ENCODE peak calls at places on chromosome 19, in ten cellular contexts. H is endothelial cell; U is astrocyte of the spinal cord; R is ELR; F is renal cortical epithelial cell; O is stimulated activated CD4-positive, alpha-beta T cell treated with anti-CD3 and anti-CD28 coated beads, TNF-alpha, amount 100 ng/mL, for 4 hours; D is NCI-H2081; E is activated naive CD8-positive, alpha-beta T cell treated with anti-CD3 and anti-CD28 coated beads for 36 hours; N is HuH-7.5; W is T1000. M is an unnamed sample.

GRCh38 chr19:49149652-49150105 is 5.5 kb downstream of the HRC start:
- DNase-seq in H (peak; percentile 73), U (peak; percentile 88), R (peak; percentile 87), F (peak; percentile 45), O (no peak), D (peak; percentile 84), E (no peak), N (no peak), W (peak; percentile 54), M (peak; percentile 66)

GRCh38 chr19:29928831-29929230 is 13.2 kb upstream of the URI1 start:
- DNase-seq in H (no peak), U (no peak), R (no peak), F (no peak), O (no peak), D (no peak), E (no peak), N (no peak), W (no peak), M (no peak)

GRCh38 chr19:33797821-33798633 is 1.4 kb downstream of the KCTD15 start:
- DNase-seq in H (peak; percentile 65), U (peak; percentile 57), R (peak; percentile 13), F (peak; percentile 14), O (no peak), D (no peak), E (peak; percentile 18), N (peak; percentile 59), W (no peak), M (no peak)

GRCh38 chr19:3804429-3804828 is 18.2 kb upstream of the MATK start:
- DNase-seq in H (no peak), U (no peak), R (no peak), F (no peak), O (no peak), D (no peak), E (no peak), N (no peak), W (no peak), M (no peak)

GRCh38 chr19:4738734-4739133 is 15.1 kb upstream of the DPP9 start:
- DNase-seq in H (no peak), U (no peak), R (no peak), F (no peak), O (no peak), D (peak; percentile 57), E (no peak), N (no peak), W (no peak), M (no peak)

GRCh38 chr19:3556978-3557460 is 367 bp downstream of the MFSD12 start:
- DNase-seq in H (no peak), U (no peak), R (peak; percentile 82), F (no peak), O (peak; percentile 54), D (peak; percentile 19), E (peak; percentile 82), N (peak; percentile 68), W (no peak), M (no peak)

GRCh38 chr19:11663162-11663561 is 65.9 kb downstream of the ZNF627 start:
- DNase-seq in H (no peak), U (no peak), R (no peak), F (no peak), O (no peak), D (no peak), E (no peak), N (no peak), W (no peak), M (no peak)

GRCh38 chr19:40600086-40600917 is 867 bp upstream of the LTBP4 start:
- DNase-seq in H (no peak), U (no peak), R (no peak), F (no peak), O (no peak), D (no peak), E (no peak), N (peak; percentile 10), W (no peak), M (no peak)

GRCh38 chr19:8254286-8255001 is 45.3 kb downstream of the CERS4 start:
- DNase-seq in H (no peak), U (no peak), R (no peak), F (no peak), O (no peak), D (no peak), E (no peak), N (no peak), W (no peak), M (no peak)

GRCh38 chr19:31280266-31281006 is 68.8 kb downstream of the TSHZ3 start:
- DNase-seq in H (no peak), U (no peak), R (no peak), F (no peak), O (no peak), D (no peak), E (no peak), N (no peak), W (no peak), M (no peak)

GRCh38 chr19:58569943-58570670 is 3.0 kb downstream of the MZF1 start:
- DNase-seq in H (no peak), U (no peak), R (no peak), F (no peak), O (no peak), D (no peak), E (no peak), N (no peak), W (no peak), M (no peak)

GRCh38 chr19:12603714-12604113 is 6.9 kb downstream of the ZNF490 start:
- DNase-seq in H (no peak), U (peak; percentile 46), R (no peak), F (no peak), O (no peak), D (no peak), E (peak; percentile 64), N (no peak), W (no peak), M (no peak)

GRCh38 chr19:41223431-41224234 is 4.6 kb downstream of the AXL start:
- DNase-seq in H (no peak), U (peak; percentile 89), R (peak; percentile 99), F (peak; percentile 90), O (no peak), D (no peak), E (peak; percentile 12), N (no peak), W (peak; percentile 80), M (peak; percentile 89)

GRCh38 chr19:29841559-29842367 is 30.0 kb downstream of the CCNE1 start:
- DNase-seq in H (no peak), U (peak; percentile 9), R (peak; percentile 71), F (peak; percentile 45), O (no peak), D (no peak), E (no peak), N (peak; percentile 35), W (no peak), M (peak; percentile 24)

GRCh38 chr19:47005164-47005641 is 14.4 kb upstream of the NPAS1 start:
- DNase-seq in H (no peak), U (no peak), R (no peak), F (no peak), O (no peak), D (no peak), E (no peak), N (no peak), W (no peak), M (no peak)

GRCh38 chr19:33691736-33692135 is 70.0 kb downstream of the CHST8 start:
- DNase-seq in H (no peak), U (no peak), R (no peak), F (no peak), O (no peak), D (no peak), E (no peak), N (no peak), W (no peak), M (no peak)

GRCh38 chr19:40671404-40671803 is 19.0 kb downstream of the NUMBL start:
- DNase-seq in H (no peak), U (no peak), R (no peak), F (no peak), O (no peak), D (no peak), E (no peak), N (no peak), W (no peak), M (no peak)

GRCh38 chr19:49772850-49773432 is 6.1 kb downstream of the AP2A1 start:
- DNase-seq in H (no peak), U (no peak), R (no peak), F (no peak), O (no peak), D (no peak), E (no peak), N (no peak), W (no peak), M (no peak)

GRCh38 chr19:30679286-30679685 is 307.1 kb downstream of the ZNF536 start:
- DNase-seq in H (no peak), U (no peak), R (no peak), F (no peak), O (no peak), D (no peak), E (no peak), N (no peak), W (no peak), M (no peak)

GRCh38 chr19:9070066-9070465 is 16.8 kb upstream of the OR1M1 start:
- DNase-seq in H (no peak), U (no peak), R (no peak), F (peak; percentile 19), O (no peak), D (no peak), E (no peak), N (no peak), W (no peak), M (no peak)

GRCh38 chr19:1016647-1017114 is 4.2 kb downstream of the TMEM259 start:
- DNase-seq in H (no peak), U (peak; percentile 48), R (peak; percentile 84), F (peak; percentile 85), O (no peak), D (no peak), E (no peak), N (no peak), W (no peak), M (no peak)

GRCh38 chr19:9413240-9413954 is 22.0 kb downstream of the ZNF266 start:
- DNase-seq in H (no peak), U (no peak), R (no peak), F (no peak), O (no peak), D (no peak), E (no peak), N (no peak), W (no peak), M (no peak)

GRCh38 chr19:32264568-32264967 is 80.8 kb upstream of the ZNF507 start:
- DNase-seq in H (no peak), U (no peak), R (no peak), F (no peak), O (no peak), D (no peak), E (no peak), N (no peak), W (no peak), M (no peak)

GRCh38 chr19:35063940-35064818 is 22.7 kb downstream of the HPN start:
- DNase-seq in H (no peak), U (peak; percentile 69), R (peak; percentile 77), F (peak; percentile 74), O (no peak), D (no peak), E (peak; percentile 28), N (no peak), W (no peak), M (peak; percentile 34)

GRCh38 chr19:3665681-3666544 is 34.4 kb downstream of the PIP5K1C start:
- DNase-seq in H (peak; percentile 76), U (no peak), R (peak; percentile 37), F (no peak), O (peak; percentile 71), D (no peak), E (peak; percentile 70), N (peak; percentile 96), W (no peak), M (peak; percentile 69)

GRCh38 chr19:30206187-30206586 is 166.0 kb upstream of the ZNF536 start:
- DNase-seq in H (no peak), U (no peak), R (no peak), F (no peak), O (no peak), D (no peak), E (no peak), N (no peak), W (no peak), M (no peak)

GRCh38 chr19:27833031-27833430 is 1379.9 kb downstream of the UQCRFS1 start:
- DNase-seq in H (no peak), U (no peak), R (no peak), F (no peak), O (no peak), D (no peak), E (no peak), N (no peak), W (no peak), M (no peak)

GRCh38 chr19:791605-792360 is 5.5 kb upstream of the PTBP1 start:
- DNase-seq in H (no peak), U (no peak), R (no peak), F (no peak), O (no peak), D (no peak), E (no peak), N (no peak), W (no peak), M (no peak)